ENCODE peak calls at places on chromosomes 12 and 14, in ten cellular contexts. E is HS-5; N is Daoy; V is psoas muscle; H is HS-27A; D is D341Med; C is EH; O is stimulated activated naive CD4-positive, alpha-beta T cell treated with Interleukin-2 at 50 U/mL for 16 hours; Q is myocyte; I is activated B cell treated with CpG ODN at 0.5 μM for 24 hours. A is an unnamed sample.

GRCh38 chr12:5083955-5084849 is 40.5 kb downstream of the KCNA5 start:
- DNase-seq in V (no peak), N (peak), H (no peak), I (no peak), E (peak), O (no peak), D (peak), Q (peak), C (peak), A (no peak)

GRCh38 chr12:88764781-88765470 is 184.7 kb upstream of the KITLG start:
- DNase-seq in E (peak), C (peak), Q (peak), H (no peak), N (no peak), V (no peak), O (no peak), D (no peak), I (no peak), A (peak)

GRCh38 chr14:68793734-68794129 is 865 bp upstream of the ZFP36L1 start:
- DNase-seq in I (no peak), C (no peak), V (no peak), Q (no peak), E (no peak), D (peak), O (peak), N (no peak), H (no peak), A (no peak)

GRCh38 chr14:97798204-97798603 is 1001.0 kb downstream of the VRK1 start:
- DNase-seq in Q (no peak), C (no peak), H (no peak), D (no peak), E (no peak), N (no peak), O (no peak), V (no peak), I (no peak), A (no peak)

GRCh38 chr14:33805593-33805992 is 145.3 kb downstream of the EGLN3 start:
- DNase-seq in H (no peak), I (no peak), D (no peak), E (no peak), N (no peak), O (no peak), C (no peak), V (no peak), Q (no peak), A (no peak)

GRCh38 chr14:70585221-70585620 is 15.2 kb downstream of the MED6 start:
- DNase-seq in H (no peak), I (no peak), N (no peak), D (peak), V (no peak), Q (no peak), O (no peak), E (no peak), C (peak), A (no peak)

GRCh38 chr14:65373011-65373670 is 39.4 kb upstream of the FUT8 start:
- DNase-seq in O (no peak), Q (no peak), V (no peak), H (no peak), C (no peak), D (no peak), I (no peak), N (no peak), E (no peak), A (no peak)

GRCh38 chr12:54603173-54603814 is 14.8 kb upstream of the PPP1R1A start:
- DNase-seq in O (peak), D (peak), Q (peak), V (no peak), H (peak), N (peak), E (peak), C (peak), I (no peak), A (peak)

GRCh38 chr14:69749956-69750355 is 17.0 kb upstream of the SRSF5 start:
- DNase-seq in E (no peak), I (no peak), H (no peak), Q (no peak), N (no peak), V (no peak), O (no peak), D (no peak), C (no peak), A (no peak)

GRCh38 chr12:124233041-124233836 is 61.7 kb upstream of the RFLNA start:
- DNase-seq in V (no peak), C (peak), N (peak), O (no peak), D (no peak), Q (peak), E (peak), I (no peak), H (peak), A (peak)

GRCh38 chr14:34018125-34018524 is 67.3 kb upstream of the EGLN3 start:
- DNase-seq in V (no peak), I (no peak), H (no peak), Q (no peak), D (no peak), O (no peak), N (no peak), C (no peak), E (no peak), A (no peak)

GRCh38 chr14:76227450-76228050 is 75.8 kb downstream of the GPATCH2L start:
- DNase-seq in Q (no peak), N (peak), D (no peak), V (no peak), C (peak), O (no peak), I (no peak), E (peak), H (no peak), A (no peak)

GRCh38 chr12:121224591-121224990 is 14.7 kb downstream of the P2RX4 start:
- DNase-seq in D (no peak), O (peak), V (no peak), Q (no peak), I (no peak), H (no peak), E (no peak), N (no peak), C (no peak), A (no peak)

GRCh38 chr12:55933158-55933798 is 2.3 kb downstream of the DGKA start:
- DNase-seq in H (no peak), N (peak), O (peak), V (no peak), E (no peak), Q (peak), D (no peak), I (no peak), C (peak), A (peak)

GRCh38 chr12:49345840-49346658 is 639 bp upstream of the DNAJC22 start:
- DNase-seq in D (peak), I (no peak), V (no peak), H (no peak), N (no peak), E (no peak), O (no peak), Q (no peak), C (no peak), A (no peak)

GRCh38 chr14:78611796-78612571 is 441.8 kb downstream of the NRXN3 start:
- DNase-seq in I (no peak), O (no peak), C (peak), H (no peak), V (no peak), D (no peak), Q (no peak), E (no peak), N (no peak), A (no peak)

GRCh38 chr12:132253698-132254480 is 75.5 kb downstream of the GALNT9 start:
- DNase-seq in O (no peak), E (no peak), N (no peak), V (no peak), I (no peak), Q (no peak), C (no peak), D (no peak), H (no peak), A (no peak)

GRCh38 chr12:24901975-24902461 is 46.9 kb downstream of the BCAT1 start:
- DNase-seq in O (no peak), N (no peak), I (no peak), V (no peak), C (no peak), D (no peak), H (no peak), Q (peak), E (no peak), A (no peak)

GRCh38 chr12:131188131-131189050 is 234.7 kb downstream of the ADGRD1 start:
- DNase-seq in N (no peak), D (no peak), V (no peak), I (no peak), O (no peak), Q (no peak), E (no peak), C (no peak), H (no peak), A (no peak)

GRCh38 chr14:61385002-61385685 is 63.8 kb downstream of the PRKCH start:
- DNase-seq in H (no peak), E (no peak), O (peak), D (no peak), Q (no peak), I (no peak), N (no peak), C (no peak), V (no peak), A (no peak)

GRCh38 chr14:105159344-105159743 is 9.2 kb downstream of the JAG2 start:
- DNase-seq in V (no peak), E (no peak), N (no peak), C (no peak), I (no peak), O (no peak), D (no peak), Q (no peak), H (no peak), A (no peak)

GRCh38 chr12:104358353-104359003 is 54.9 kb downstream of the EID3 start:
- DNase-seq in O (peak), D (peak), H (peak), V (peak), E (no peak), N (peak), I (peak), Q (peak), C (peak), A (peak)

GRCh38 chr14:102592969-102593840 is 756 bp downstream of the RCOR1 start:
- DNase-seq in I (peak), N (peak), C (peak), D (peak), V (peak), E (no peak), H (no peak), Q (peak), O (peak), A (peak)

GRCh38 chr14:64405295-64405694 is 17.1 kb downstream of the MTHFD1 start:
- DNase-seq in O (no peak), H (no peak), E (no peak), C (no peak), Q (no peak), I (no peak), D (no peak), V (no peak), N (no peak), A (no peak)

GRCh38 chr12:83197483-83197914 is 510.8 kb downstream of the TMTC2 start:
- DNase-seq in C (no peak), V (no peak), E (no peak), I (no peak), H (no peak), D (no peak), N (no peak), O (no peak), Q (no peak), A (no peak)

GRCh38 chr12:101567918-101568317 is 26.9 kb upstream of the MYBPC1 start:
- DNase-seq in V (no peak), N (no peak), H (no peak), C (no peak), E (no peak), D (no peak), O (no peak), Q (no peak), I (no peak), A (no peak)

GRCh38 chr12:47249082-47249481 is 169.3 kb upstream of the AMIGO2 start:
- DNase-seq in D (no peak), I (no peak), N (no peak), O (no peak), H (no peak), C (peak), V (no peak), E (no peak), Q (no peak), A (no peak)

GRCh38 chr12:49548822-49549648 is 10.2 kb downstream of the KCNH3 start:
- DNase-seq in N (no peak), O (no peak), V (peak), C (peak), D (peak), I (peak), E (no peak), H (no peak), Q (no peak), A (no peak)

GRCh38 chr14:26960049-26960688 is 362.3 kb upstream of the NOVA1 start:
- DNase-seq in Q (no peak), C (no peak), E (no peak), O (no peak), I (no peak), N (no peak), D (no peak), V (no peak), H (no peak), A (no peak)

GRCh38 chr14:65255029-65255545 is 152.8 kb upstream of the MAX start:
- DNase-seq in I (no peak), E (no peak), H (no peak), D (no peak), V (no peak), N (peak), C (peak), O (no peak), Q (peak), A (peak)

GRCh38 chr12:130097342-130097741 is 64.9 kb upstream of the FZD10 start:
- DNase-seq in I (no peak), C (no peak), E (no peak), O (no peak), Q (no peak), V (no peak), D (no peak), N (no peak), H (no peak), A (no peak)

GRCh38 chr12:13205809-13206559 is 9.5 kb downstream of the EMP1 start:
- DNase-seq in N (peak), H (peak), O (peak), Q (peak), E (peak), C (peak), D (no peak), V (no peak), I (no peak), A (no peak)

GRCh38 chr14:94021416-94022157 is 4.6 kb upstream of the OTUB2 start:
- DNase-seq in E (no peak), D (no peak), N (peak), I (no peak), O (peak), V (peak), C (no peak), H (no peak), Q (peak), A (no peak)

GRCh38 chr12:111034911-111035577 is 114.7 kb upstream of the MYL2 start:
- DNase-seq in V (no peak), D (peak), C (no peak), E (no peak), N (peak), H (no peak), I (no peak), O (no peak), Q (no peak), A (no peak)

GRCh38 chr14:77681196-77682157 is 26.3 kb downstream of the ALKBH1 start:
- DNase-seq in E (peak), N (no peak), C (peak), D (no peak), H (no peak), Q (peak), I (no peak), O (no peak), V (no peak), A (no peak)

GRCh38 chr12:131454418-131455217 is 256.3 kb upstream of the SFSWAP start:
- DNase-seq in O (peak), E (no peak), D (no peak), H (no peak), V (no peak), Q (no peak), I (no peak), N (peak), C (no peak), A (peak)

GRCh38 chr12:10551375-10551774 is 45.7 kb downstream of the EIF2S3B start:
- DNase-seq in C (no peak), N (no peak), D (peak), H (no peak), V (no peak), E (no peak), I (no peak), O (no peak), Q (no peak), A (no peak)

A was measured in MG63.